ENCODE peak calls at places on chromosomes 1 and 21, in four cellular contexts. One of them, this sample, is unnamed.
A peak's percentile ranks its signal among the peaks of the same experiment; 100 is the strongest.

GRCh38 chr1:209627349-209628196 is 24.7 kb downstream of the LAMB3 start:
- DNase-seq in posterior vena cava: peak; percentile 90
- DNase-seq in H9: peak; percentile 94
- DNase-seq in ecto neural progenitor cell: peak; percentile 92
- DNase-seq in this sample: peak; percentile 95

GRCh38 chr1:59258412-59259032 is 38.4 kb upstream of the FGGY start:
- DNase-seq in posterior vena cava: no peak
- DNase-seq in H9: no peak
- DNase-seq in ecto neural progenitor cell: no peak
- DNase-seq in this sample: no peak

GRCh38 chr1:8396083-8396911 is 78.4 kb downstream of the SLC45A1 start:
- DNase-seq in posterior vena cava: no peak
- DNase-seq in H9: no peak
- DNase-seq in ecto neural progenitor cell: no peak
- DNase-seq in this sample: no peak

GRCh38 chr1:192776206-192776605 is 32.6 kb upstream of the RGS2 start:
- DNase-seq in posterior vena cava: no peak
- DNase-seq in H9: no peak
- DNase-seq in ecto neural progenitor cell: no peak
- DNase-seq in this sample: no peak

GRCh38 chr1:61131716-61132115 is 49.4 kb downstream of the NFIA start:
- DNase-seq in posterior vena cava: no peak
- DNase-seq in H9: no peak
- DNase-seq in ecto neural progenitor cell: no peak
- DNase-seq in this sample: no peak

GRCh38 chr1:181604482-181604881 is 121.2 kb downstream of the CACNA1E start:
- DNase-seq in posterior vena cava: no peak
- DNase-seq in H9: no peak
- DNase-seq in ecto neural progenitor cell: no peak
- DNase-seq in this sample: no peak

GRCh38 chr1:50481142-50481736 is 58.0 kb upstream of the DMRTA2 start:
- DNase-seq in posterior vena cava: no peak
- DNase-seq in H9: no peak
- DNase-seq in ecto neural progenitor cell: no peak
- DNase-seq in this sample: no peak

GRCh38 chr21:45427331-45428271 is 22.6 kb downstream of the COL18A1 start:
- DNase-seq in posterior vena cava: peak; percentile 90
- DNase-seq in H9: peak; percentile 91
- DNase-seq in ecto neural progenitor cell: no peak
- DNase-seq in this sample: peak; percentile 94

GRCh38 chr21:45551316-45551715 is 9.1 kb upstream of the SLC19A1 start:
- DNase-seq in posterior vena cava: peak; percentile 73
- DNase-seq in H9: no peak
- DNase-seq in ecto neural progenitor cell: no peak
- DNase-seq in this sample: peak; percentile 30

GRCh38 chr1:50605186-50605875 is 182.1 kb upstream of the DMRTA2 start:
- DNase-seq in posterior vena cava: no peak
- DNase-seq in H9: peak; percentile 30
- DNase-seq in ecto neural progenitor cell: no peak
- DNase-seq in this sample: peak; percentile 22

GRCh38 chr1:93979718-93980319 is 70.6 kb upstream of the GCLM start:
- DNase-seq in posterior vena cava: no peak
- DNase-seq in H9: no peak
- DNase-seq in ecto neural progenitor cell: no peak
- DNase-seq in this sample: no peak

GRCh38 chr1:236066828-236067386 is 2.0 kb upstream of the NID1 start:
- DNase-seq in posterior vena cava: peak; percentile 90
- DNase-seq in H9: no peak
- DNase-seq in ecto neural progenitor cell: no peak
- DNase-seq in this sample: no peak

GRCh38 chr1:109371271-109371739 is 26.4 kb downstream of the SORT1 start:
- DNase-seq in posterior vena cava: no peak
- DNase-seq in H9: no peak
- DNase-seq in ecto neural progenitor cell: no peak
- DNase-seq in this sample: no peak

GRCh38 chr1:63892632-63893395 is 119.0 kb downstream of the ROR1 start:
- DNase-seq in posterior vena cava: no peak
- DNase-seq in H9: no peak
- DNase-seq in ecto neural progenitor cell: no peak
- DNase-seq in this sample: no peak

GRCh38 chr1:154212083-154212482 is 6.0 kb upstream of the CFAP141 start:
- DNase-seq in posterior vena cava: no peak
- DNase-seq in H9: no peak
- DNase-seq in ecto neural progenitor cell: no peak
- DNase-seq in this sample: no peak

This sample was measured in H7.